ENCODE peak calls at places on chromosomes 6 and 20, in ten cellular contexts. One of them, this sample, is unnamed.

GRCh38 chr20:56566621-56567020 is 33.6 kb downstream of the FAM209B start:
- ATAC-seq in effector memory CD8-positive, alpha-beta T cell: no peak
- ATAC-seq in pancreas: no peak
- ATAC-seq in central memory CD8-positive, alpha-beta T cell: no peak
- ATAC-seq in activated naive CD8-positive, alpha-beta T cell treated with anti-CD3 and anti-CD28 coated beads, Interleukin-2, amount 10 ng/mL, durations not matched to agents 7 days and 5 days: no peak
- ATAC-seq in GM12878: no peak
- ATAC-seq in body of pancreas: no peak
- ATAC-seq in CD4-positive, alpha-beta T cell: no peak
- ATAC-seq in stimulated activated naive B cell treated with anti-CD40 and anti-IgM and Interleukin-4, amounts not matched to agents 10 μg/mL and 1 μg/mL and 100 μg/mL, for 72 hours: no peak
- ATAC-seq in Right ventricle myocardium inferior: no peak
- ATAC-seq in this sample: no peak

GRCh38 chr6:137407816-137408215 is 86.4 kb downstream of the OLIG3 start:
- ATAC-seq in effector memory CD8-positive, alpha-beta T cell: no peak
- ATAC-seq in pancreas: no peak
- ATAC-seq in central memory CD8-positive, alpha-beta T cell: no peak
- ATAC-seq in activated naive CD8-positive, alpha-beta T cell treated with anti-CD3 and anti-CD28 coated beads, Interleukin-2, amount 10 ng/mL, durations not matched to agents 7 days and 5 days: no peak
- ATAC-seq in GM12878: no peak
- ATAC-seq in body of pancreas: no peak
- ATAC-seq in CD4-positive, alpha-beta T cell: no peak
- ATAC-seq in stimulated activated naive B cell treated with anti-CD40 and anti-IgM and Interleukin-4, amounts not matched to agents 10 μg/mL and 1 μg/mL and 100 μg/mL, for 72 hours: no peak
- ATAC-seq in Right ventricle myocardium inferior: no peak
- ATAC-seq in this sample: no peak

GRCh38 chr20:7196481-7196880 is 429.0 kb downstream of the BMP2 start:
- ATAC-seq in effector memory CD8-positive, alpha-beta T cell: no peak
- ATAC-seq in pancreas: no peak
- ATAC-seq in central memory CD8-positive, alpha-beta T cell: no peak
- ATAC-seq in activated naive CD8-positive, alpha-beta T cell treated with anti-CD3 and anti-CD28 coated beads, Interleukin-2, amount 10 ng/mL, durations not matched to agents 7 days and 5 days: no peak
- ATAC-seq in GM12878: no peak
- ATAC-seq in body of pancreas: no peak
- ATAC-seq in CD4-positive, alpha-beta T cell: no peak
- ATAC-seq in stimulated activated naive B cell treated with anti-CD40 and anti-IgM and Interleukin-4, amounts not matched to agents 10 μg/mL and 1 μg/mL and 100 μg/mL, for 72 hours: no peak
- ATAC-seq in Right ventricle myocardium inferior: no peak
- ATAC-seq in this sample: no peak

GRCh38 chr6:26198626-26199056 is 111.4 kb downstream of the HFE start:
- ATAC-seq in effector memory CD8-positive, alpha-beta T cell: peak; percentile 3
- ATAC-seq in pancreas: peak; percentile 4
- ATAC-seq in central memory CD8-positive, alpha-beta T cell: peak; percentile 3
- ATAC-seq in activated naive CD8-positive, alpha-beta T cell treated with anti-CD3 and anti-CD28 coated beads, Interleukin-2, amount 10 ng/mL, durations not matched to agents 7 days and 5 days: peak; percentile 4
- ATAC-seq in GM12878: peak; percentile 9
- ATAC-seq in body of pancreas: peak; percentile 3
- ATAC-seq in CD4-positive, alpha-beta T cell: no peak
- ATAC-seq in stimulated activated naive B cell treated with anti-CD40 and anti-IgM and Interleukin-4, amounts not matched to agents 10 μg/mL and 1 μg/mL and 100 μg/mL, for 72 hours: peak; percentile 17
- ATAC-seq in Right ventricle myocardium inferior: peak; percentile 6
- ATAC-seq in this sample: peak; percentile 28

GRCh38 chr6:97394160-97394748 is 111.2 kb upstream of the MMS22L start:
- ATAC-seq in effector memory CD8-positive, alpha-beta T cell: peak; percentile 79
- ATAC-seq in pancreas: peak; percentile 95
- ATAC-seq in central memory CD8-positive, alpha-beta T cell: peak; percentile 56
- ATAC-seq in activated naive CD8-positive, alpha-beta T cell treated with anti-CD3 and anti-CD28 coated beads, Interleukin-2, amount 10 ng/mL, durations not matched to agents 7 days and 5 days: no peak
- ATAC-seq in GM12878: peak; percentile 81
- ATAC-seq in body of pancreas: peak; percentile 80
- ATAC-seq in CD4-positive, alpha-beta T cell: peak; percentile 76
- ATAC-seq in stimulated activated naive B cell treated with anti-CD40 and anti-IgM and Interleukin-4, amounts not matched to agents 10 μg/mL and 1 μg/mL and 100 μg/mL, for 72 hours: peak; percentile 83
- ATAC-seq in Right ventricle myocardium inferior: no peak
- ATAC-seq in this sample: peak; percentile 50

GRCh38 chr6:146914563-146915483 is 289.4 kb upstream of the STXBP5 start:
- ATAC-seq in effector memory CD8-positive, alpha-beta T cell: no peak
- ATAC-seq in pancreas: peak; percentile 67
- ATAC-seq in central memory CD8-positive, alpha-beta T cell: no peak
- ATAC-seq in activated naive CD8-positive, alpha-beta T cell treated with anti-CD3 and anti-CD28 coated beads, Interleukin-2, amount 10 ng/mL, durations not matched to agents 7 days and 5 days: no peak
- ATAC-seq in GM12878: no peak
- ATAC-seq in body of pancreas: peak; percentile 58
- ATAC-seq in CD4-positive, alpha-beta T cell: no peak
- ATAC-seq in stimulated activated naive B cell treated with anti-CD40 and anti-IgM and Interleukin-4, amounts not matched to agents 10 μg/mL and 1 μg/mL and 100 μg/mL, for 72 hours: no peak
- ATAC-seq in Right ventricle myocardium inferior: peak; percentile 82
- ATAC-seq in this sample: no peak

GRCh38 chr6:161434331-161434730 is 160.5 kb upstream of the AGPAT4 start:
- ATAC-seq in effector memory CD8-positive, alpha-beta T cell: no peak
- ATAC-seq in pancreas: peak; percentile 62
- ATAC-seq in central memory CD8-positive, alpha-beta T cell: no peak
- ATAC-seq in activated naive CD8-positive, alpha-beta T cell treated with anti-CD3 and anti-CD28 coated beads, Interleukin-2, amount 10 ng/mL, durations not matched to agents 7 days and 5 days: no peak
- ATAC-seq in GM12878: no peak
- ATAC-seq in body of pancreas: peak; percentile 19
- ATAC-seq in CD4-positive, alpha-beta T cell: no peak
- ATAC-seq in stimulated activated naive B cell treated with anti-CD40 and anti-IgM and Interleukin-4, amounts not matched to agents 10 μg/mL and 1 μg/mL and 100 μg/mL, for 72 hours: no peak
- ATAC-seq in Right ventricle myocardium inferior: peak; percentile 45
- ATAC-seq in this sample: no peak

GRCh38 chr6:134173007-134173690 is 120.7 kb upstream of the SLC2A12 start:
- ATAC-seq in effector memory CD8-positive, alpha-beta T cell: no peak
- ATAC-seq in pancreas: no peak
- ATAC-seq in central memory CD8-positive, alpha-beta T cell: no peak
- ATAC-seq in activated naive CD8-positive, alpha-beta T cell treated with anti-CD3 and anti-CD28 coated beads, Interleukin-2, amount 10 ng/mL, durations not matched to agents 7 days and 5 days: no peak
- ATAC-seq in GM12878: no peak
- ATAC-seq in body of pancreas: no peak
- ATAC-seq in CD4-positive, alpha-beta T cell: no peak
- ATAC-seq in stimulated activated naive B cell treated with anti-CD40 and anti-IgM and Interleukin-4, amounts not matched to agents 10 μg/mL and 1 μg/mL and 100 μg/mL, for 72 hours: no peak
- ATAC-seq in Right ventricle myocardium inferior: no peak
- ATAC-seq in this sample: no peak

GRCh38 chr6:157711060-157711459 is 112.0 kb upstream of the SNX9 start:
- ATAC-seq in effector memory CD8-positive, alpha-beta T cell: no peak
- ATAC-seq in pancreas: no peak
- ATAC-seq in central memory CD8-positive, alpha-beta T cell: no peak
- ATAC-seq in activated naive CD8-positive, alpha-beta T cell treated with anti-CD3 and anti-CD28 coated beads, Interleukin-2, amount 10 ng/mL, durations not matched to agents 7 days and 5 days: no peak
- ATAC-seq in GM12878: no peak
- ATAC-seq in body of pancreas: no peak
- ATAC-seq in CD4-positive, alpha-beta T cell: no peak
- ATAC-seq in stimulated activated naive B cell treated with anti-CD40 and anti-IgM and Interleukin-4, amounts not matched to agents 10 μg/mL and 1 μg/mL and 100 μg/mL, for 72 hours: no peak
- ATAC-seq in Right ventricle myocardium inferior: no peak
- ATAC-seq in this sample: no peak

GRCh38 chr6:18753071-18753470 is 365.9 kb downstream of the RNF144B start:
- ATAC-seq in effector memory CD8-positive, alpha-beta T cell: no peak
- ATAC-seq in pancreas: no peak
- ATAC-seq in central memory CD8-positive, alpha-beta T cell: no peak
- ATAC-seq in activated naive CD8-positive, alpha-beta T cell treated with anti-CD3 and anti-CD28 coated beads, Interleukin-2, amount 10 ng/mL, durations not matched to agents 7 days and 5 days: no peak
- ATAC-seq in GM12878: no peak
- ATAC-seq in body of pancreas: no peak
- ATAC-seq in CD4-positive, alpha-beta T cell: no peak
- ATAC-seq in stimulated activated naive B cell treated with anti-CD40 and anti-IgM and Interleukin-4, amounts not matched to agents 10 μg/mL and 1 μg/mL and 100 μg/mL, for 72 hours: no peak
- ATAC-seq in Right ventricle myocardium inferior: no peak
- ATAC-seq in this sample: no peak

GRCh38 chr6:107493158-107494057 is 3.5 kb downstream of the SOBP start:
- ATAC-seq in effector memory CD8-positive, alpha-beta T cell: no peak
- ATAC-seq in pancreas: no peak
- ATAC-seq in central memory CD8-positive, alpha-beta T cell: no peak
- ATAC-seq in activated naive CD8-positive, alpha-beta T cell treated with anti-CD3 and anti-CD28 coated beads, Interleukin-2, amount 10 ng/mL, durations not matched to agents 7 days and 5 days: no peak
- ATAC-seq in GM12878: no peak
- ATAC-seq in body of pancreas: no peak
- ATAC-seq in CD4-positive, alpha-beta T cell: no peak
- ATAC-seq in stimulated activated naive B cell treated with anti-CD40 and anti-IgM and Interleukin-4, amounts not matched to agents 10 μg/mL and 1 μg/mL and 100 μg/mL, for 72 hours: no peak
- ATAC-seq in Right ventricle myocardium inferior: peak; percentile 49
- ATAC-seq in this sample: no peak

GRCh38 chr20:37528442-37529213 is 952 bp upstream of the BLCAP start:
- ATAC-seq in effector memory CD8-positive, alpha-beta T cell: no peak
- ATAC-seq in pancreas: peak; percentile 4
- ATAC-seq in central memory CD8-positive, alpha-beta T cell: no peak
- ATAC-seq in activated naive CD8-positive, alpha-beta T cell treated with anti-CD3 and anti-CD28 coated beads, Interleukin-2, amount 10 ng/mL, durations not matched to agents 7 days and 5 days: peak; percentile 2
- ATAC-seq in GM12878: peak; percentile 18
- ATAC-seq in body of pancreas: no peak
- ATAC-seq in CD4-positive, alpha-beta T cell: no peak
- ATAC-seq in stimulated activated naive B cell treated with anti-CD40 and anti-IgM and Interleukin-4, amounts not matched to agents 10 μg/mL and 1 μg/mL and 100 μg/mL, for 72 hours: peak; percentile 12
- ATAC-seq in Right ventricle myocardium inferior: no peak
- ATAC-seq in this sample: peak; percentile 3

GRCh38 chr6:33694977-33695376 is 16.5 kb downstream of the UQCC2 start:
- ATAC-seq in effector memory CD8-positive, alpha-beta T cell: no peak
- ATAC-seq in pancreas: no peak
- ATAC-seq in central memory CD8-positive, alpha-beta T cell: no peak
- ATAC-seq in activated naive CD8-positive, alpha-beta T cell treated with anti-CD3 and anti-CD28 coated beads, Interleukin-2, amount 10 ng/mL, durations not matched to agents 7 days and 5 days: no peak
- ATAC-seq in GM12878: no peak
- ATAC-seq in body of pancreas: no peak
- ATAC-seq in CD4-positive, alpha-beta T cell: no peak
- ATAC-seq in stimulated activated naive B cell treated with anti-CD40 and anti-IgM and Interleukin-4, amounts not matched to agents 10 μg/mL and 1 μg/mL and 100 μg/mL, for 72 hours: no peak
- ATAC-seq in Right ventricle myocardium inferior: no peak
- ATAC-seq in this sample: no peak

GRCh38 chr20:57672164-57672563 is 37.7 kb downstream of the PMEPA1 start:
- ATAC-seq in effector memory CD8-positive, alpha-beta T cell: no peak
- ATAC-seq in pancreas: no peak
- ATAC-seq in central memory CD8-positive, alpha-beta T cell: no peak
- ATAC-seq in activated naive CD8-positive, alpha-beta T cell treated with anti-CD3 and anti-CD28 coated beads, Interleukin-2, amount 10 ng/mL, durations not matched to agents 7 days and 5 days: no peak
- ATAC-seq in GM12878: no peak
- ATAC-seq in body of pancreas: no peak
- ATAC-seq in CD4-positive, alpha-beta T cell: peak; percentile 21
- ATAC-seq in stimulated activated naive B cell treated with anti-CD40 and anti-IgM and Interleukin-4, amounts not matched to agents 10 μg/mL and 1 μg/mL and 100 μg/mL, for 72 hours: peak; percentile 80
- ATAC-seq in Right ventricle myocardium inferior: peak; percentile 83
- ATAC-seq in this sample: no peak

GRCh38 chr6:150878347-150879213 is 13.1 kb downstream of the MTHFD1L start:
- ATAC-seq in effector memory CD8-positive, alpha-beta T cell: no peak
- ATAC-seq in pancreas: no peak
- ATAC-seq in central memory CD8-positive, alpha-beta T cell: no peak
- ATAC-seq in activated naive CD8-positive, alpha-beta T cell treated with anti-CD3 and anti-CD28 coated beads, Interleukin-2, amount 10 ng/mL, durations not matched to agents 7 days and 5 days: no peak
- ATAC-seq in GM12878: peak; percentile 31
- ATAC-seq in body of pancreas: no peak
- ATAC-seq in CD4-positive, alpha-beta T cell: no peak
- ATAC-seq in stimulated activated naive B cell treated with anti-CD40 and anti-IgM and Interleukin-4, amounts not matched to agents 10 μg/mL and 1 μg/mL and 100 μg/mL, for 72 hours: no peak
- ATAC-seq in Right ventricle myocardium inferior: no peak
- ATAC-seq in this sample: no peak

GRCh38 chr6:157814883-157815282 is 8.2 kb upstream of the SNX9 start:
- ATAC-seq in effector memory CD8-positive, alpha-beta T cell: no peak
- ATAC-seq in pancreas: no peak
- ATAC-seq in central memory CD8-positive, alpha-beta T cell: peak; percentile 14
- ATAC-seq in activated naive CD8-positive, alpha-beta T cell treated with anti-CD3 and anti-CD28 coated beads, Interleukin-2, amount 10 ng/mL, durations not matched to agents 7 days and 5 days: peak; percentile 76
- ATAC-seq in GM12878: peak; percentile 54
- ATAC-seq in body of pancreas: no peak
- ATAC-seq in CD4-positive, alpha-beta T cell: peak; percentile 82
- ATAC-seq in stimulated activated naive B cell treated with anti-CD40 and anti-IgM and Interleukin-4, amounts not matched to agents 10 μg/mL and 1 μg/mL and 100 μg/mL, for 72 hours: peak; percentile 78
- ATAC-seq in Right ventricle myocardium inferior: no peak
- ATAC-seq in this sample: peak; percentile 70

GRCh38 chr20:48875914-48876240 is 45.6 kb upstream of the ARFGEF2 start:
- ATAC-seq in effector memory CD8-positive, alpha-beta T cell: no peak
- ATAC-seq in pancreas: no peak
- ATAC-seq in central memory CD8-positive, alpha-beta T cell: no peak
- ATAC-seq in activated naive CD8-positive, alpha-beta T cell treated with anti-CD3 and anti-CD28 coated beads, Interleukin-2, amount 10 ng/mL, durations not matched to agents 7 days and 5 days: no peak
- ATAC-seq in GM12878: peak; percentile 49
- ATAC-seq in body of pancreas: no peak
- ATAC-seq in CD4-positive, alpha-beta T cell: no peak
- ATAC-seq in stimulated activated naive B cell treated with anti-CD40 and anti-IgM and Interleukin-4, amounts not matched to agents 10 μg/mL and 1 μg/mL and 100 μg/mL, for 72 hours: peak; percentile 49
- ATAC-seq in Right ventricle myocardium inferior: no peak
- ATAC-seq in this sample: peak; percentile 73

GRCh38 chr20:53371216-53371615 is 222.4 kb downstream of the ZNF217 start:
- ATAC-seq in effector memory CD8-positive, alpha-beta T cell: no peak
- ATAC-seq in pancreas: no peak
- ATAC-seq in central memory CD8-positive, alpha-beta T cell: no peak
- ATAC-seq in activated naive CD8-positive, alpha-beta T cell treated with anti-CD3 and anti-CD28 coated beads, Interleukin-2, amount 10 ng/mL, durations not matched to agents 7 days and 5 days: no peak
- ATAC-seq in GM12878: no peak
- ATAC-seq in body of pancreas: no peak
- ATAC-seq in CD4-positive, alpha-beta T cell: no peak
- ATAC-seq in stimulated activated naive B cell treated with anti-CD40 and anti-IgM and Interleukin-4, amounts not matched to agents 10 μg/mL and 1 μg/mL and 100 μg/mL, for 72 hours: no peak
- ATAC-seq in Right ventricle myocardium inferior: no peak
- ATAC-seq in this sample: no peak

GRCh38 chr6:111989743-111990142 is 64.2 kb upstream of the CCN6 start:
- ATAC-seq in effector memory CD8-positive, alpha-beta T cell: peak; percentile 81
- ATAC-seq in pancreas: no peak
- ATAC-seq in central memory CD8-positive, alpha-beta T cell: peak; percentile 88
- ATAC-seq in activated naive CD8-positive, alpha-beta T cell treated with anti-CD3 and anti-CD28 coated beads, Interleukin-2, amount 10 ng/mL, durations not matched to agents 7 days and 5 days: peak; percentile 83
- ATAC-seq in GM12878: peak; percentile 74
- ATAC-seq in body of pancreas: no peak
- ATAC-seq in CD4-positive, alpha-beta T cell: peak; percentile 80
- ATAC-seq in stimulated activated naive B cell treated with anti-CD40 and anti-IgM and Interleukin-4, amounts not matched to agents 10 μg/mL and 1 μg/mL and 100 μg/mL, for 72 hours: peak; percentile 84
- ATAC-seq in Right ventricle myocardium inferior: no peak
- ATAC-seq in this sample: peak; percentile 78

GRCh38 chr6:25450469-25451198 is 171.5 kb downstream of the CARMIL1 start:
- ATAC-seq in effector memory CD8-positive, alpha-beta T cell: no peak
- ATAC-seq in pancreas: no peak
- ATAC-seq in central memory CD8-positive, alpha-beta T cell: no peak
- ATAC-seq in activated naive CD8-positive, alpha-beta T cell treated with anti-CD3 and anti-CD28 coated beads, Interleukin-2, amount 10 ng/mL, durations not matched to agents 7 days and 5 days: no peak
- ATAC-seq in GM12878: no peak
- ATAC-seq in body of pancreas: no peak
- ATAC-seq in CD4-positive, alpha-beta T cell: no peak
- ATAC-seq in stimulated activated naive B cell treated with anti-CD40 and anti-IgM and Interleukin-4, amounts not matched to agents 10 μg/mL and 1 μg/mL and 100 μg/mL, for 72 hours: no peak
- ATAC-seq in Right ventricle myocardium inferior: no peak
- ATAC-seq in this sample: no peak

GRCh38 chr6:101230866-101231265 is 162.6 kb upstream of the GRIK2 start:
- ATAC-seq in effector memory CD8-positive, alpha-beta T cell: no peak
- ATAC-seq in pancreas: no peak
- ATAC-seq in central memory CD8-positive, alpha-beta T cell: no peak
- ATAC-seq in activated naive CD8-positive, alpha-beta T cell treated with anti-CD3 and anti-CD28 coated beads, Interleukin-2, amount 10 ng/mL, durations not matched to agents 7 days and 5 days: no peak
- ATAC-seq in GM12878: no peak
- ATAC-seq in body of pancreas: no peak
- ATAC-seq in CD4-positive, alpha-beta T cell: no peak
- ATAC-seq in stimulated activated naive B cell treated with anti-CD40 and anti-IgM and Interleukin-4, amounts not matched to agents 10 μg/mL and 1 μg/mL and 100 μg/mL, for 72 hours: no peak
- ATAC-seq in Right ventricle myocardium inferior: no peak
- ATAC-seq in this sample: no peak

GRCh38 chr6:99333068-99333467 is 16.4 kb downstream of the FAXC start:
- ATAC-seq in effector memory CD8-positive, alpha-beta T cell: no peak
- ATAC-seq in pancreas: no peak
- ATAC-seq in central memory CD8-positive, alpha-beta T cell: no peak
- ATAC-seq in activated naive CD8-positive, alpha-beta T cell treated with anti-CD3 and anti-CD28 coated beads, Interleukin-2, amount 10 ng/mL, durations not matched to agents 7 days and 5 days: no peak
- ATAC-seq in GM12878: peak; percentile 91
- ATAC-seq in body of pancreas: no peak
- ATAC-seq in CD4-positive, alpha-beta T cell: no peak
- ATAC-seq in stimulated activated naive B cell treated with anti-CD40 and anti-IgM and Interleukin-4, amounts not matched to agents 10 μg/mL and 1 μg/mL and 100 μg/mL, for 72 hours: peak; percentile 81
- ATAC-seq in Right ventricle myocardium inferior: no peak
- ATAC-seq in this sample: peak; percentile 93

GRCh38 chr20:61061981-61062380 is 190.1 kb upstream of the CDH4 start:
- ATAC-seq in effector memory CD8-positive, alpha-beta T cell: no peak
- ATAC-seq in pancreas: no peak
- ATAC-seq in central memory CD8-positive, alpha-beta T cell: no peak
- ATAC-seq in activated naive CD8-positive, alpha-beta T cell treated with anti-CD3 and anti-CD28 coated beads, Interleukin-2, amount 10 ng/mL, durations not matched to agents 7 days and 5 days: no peak
- ATAC-seq in GM12878: no peak
- ATAC-seq in body of pancreas: no peak
- ATAC-seq in CD4-positive, alpha-beta T cell: no peak
- ATAC-seq in stimulated activated naive B cell treated with anti-CD40 and anti-IgM and Interleukin-4, amounts not matched to agents 10 μg/mL and 1 μg/mL and 100 μg/mL, for 72 hours: no peak
- ATAC-seq in Right ventricle myocardium inferior: no peak
- ATAC-seq in this sample: no peak

GRCh38 chr6:46269447-46270229 is 98.9 kb upstream of the ENPP5 start:
- ATAC-seq in effector memory CD8-positive, alpha-beta T cell: no peak
- ATAC-seq in pancreas: no peak
- ATAC-seq in central memory CD8-positive, alpha-beta T cell: no peak
- ATAC-seq in activated naive CD8-positive, alpha-beta T cell treated with anti-CD3 and anti-CD28 coated beads, Interleukin-2, amount 10 ng/mL, durations not matched to agents 7 days and 5 days: no peak
- ATAC-seq in GM12878: no peak
- ATAC-seq in body of pancreas: no peak
- ATAC-seq in CD4-positive, alpha-beta T cell: no peak
- ATAC-seq in stimulated activated naive B cell treated with anti-CD40 and anti-IgM and Interleukin-4, amounts not matched to agents 10 μg/mL and 1 μg/mL and 100 μg/mL, for 72 hours: no peak
- ATAC-seq in Right ventricle myocardium inferior: peak; percentile 43
- ATAC-seq in this sample: no peak

GRCh38 chr6:50720623-50721022 is 7.3 kb downstream of the TFAP2D start:
- ATAC-seq in effector memory CD8-positive, alpha-beta T cell: no peak
- ATAC-seq in pancreas: no peak
- ATAC-seq in central memory CD8-positive, alpha-beta T cell: no peak
- ATAC-seq in activated naive CD8-positive, alpha-beta T cell treated with anti-CD3 and anti-CD28 coated beads, Interleukin-2, amount 10 ng/mL, durations not matched to agents 7 days and 5 days: no peak
- ATAC-seq in GM12878: no peak
- ATAC-seq in body of pancreas: no peak
- ATAC-seq in CD4-positive, alpha-beta T cell: no peak
- ATAC-seq in stimulated activated naive B cell treated with anti-CD40 and anti-IgM and Interleukin-4, amounts not matched to agents 10 μg/mL and 1 μg/mL and 100 μg/mL, for 72 hours: no peak
- ATAC-seq in Right ventricle myocardium inferior: no peak
- ATAC-seq in this sample: no peak